ENCODE peak calls at places on chromosomes 4 and X, in seven cellular contexts. X, K, C, B, V, G and Q are unnamed samples.

GRCh38 chr4:129899849-129900248 is 803.9 kb downstream of the C4orf33 start:
- DNase-seq in G (no peak), V (no peak), B (no peak), X (no peak), C (peak), K (no peak), Q (no peak)

GRCh38 chr4:134518574-134519217 is 317.1 kb upstream of the PABPC4L start:
- DNase-seq in V (no peak), B (no peak), C (no peak), G (no peak), X (no peak), K (no peak), Q (peak)

GRCh38 chrX:53056292-53056691 is 7.7 kb downstream of the GPR173 start:
- DNase-seq in B (no peak), X (no peak), V (no peak), G (no peak), C (no peak), K (no peak), Q (no peak)

GRCh38 chrX:35040871-35041270 is 98.3 kb downstream of the FAM47B start:
- DNase-seq in G (no peak), C (no peak), K (no peak), X (no peak), V (no peak), B (no peak), Q (no peak)

GRCh38 chr4:8506373-8507250 is 66.0 kb downstream of the TRMT44 start:
- DNase-seq in V (no peak), K (no peak), X (no peak), G (no peak), B (no peak), C (no peak), Q (no peak)

GRCh38 chr4:105306158-105306781 is 159.6 kb downstream of the TET2 start:
- DNase-seq in C (no peak), K (no peak), V (peak), G (no peak), B (no peak), X (no peak), Q (no peak)

GRCh38 chr4:89382439-89382838 is 74.8 kb upstream of the GPRIN3 start:
- DNase-seq in C (no peak), K (no peak), B (no peak), V (no peak), X (no peak), G (peak), Q (no peak)

GRCh38 chr4:186765673-186766546 is 42.3 kb upstream of the FAT1 start:
- DNase-seq in K (no peak), C (peak), X (peak), B (no peak), G (peak), V (no peak), Q (no peak)

GRCh38 chr4:122733805-122734155 is 1.3 kb downstream of the BBS12 start:
- DNase-seq in G (no peak), X (no peak), B (no peak), K (no peak), V (no peak), C (no peak), Q (no peak)

GRCh38 chrX:24153175-24153795 is 3.8 kb downstream of the ZFX start:
- DNase-seq in G (no peak), X (peak), C (no peak), K (no peak), B (no peak), V (no peak), Q (no peak)

GRCh38 chrX:29530520-29530919 is 684.8 kb upstream of the MAGEB2 start:
- DNase-seq in V (no peak), B (no peak), G (no peak), C (no peak), K (no peak), X (no peak), Q (no peak)

GRCh38 chrX:48558270-48558669 is 16.0 kb upstream of the RBM3 start:
- DNase-seq in C (no peak), V (no peak), B (no peak), X (no peak), G (no peak), K (no peak), Q (no peak)

GRCh38 chr4:183408791-183409190 is 35.6 kb upstream of the CDKN2AIP start:
- DNase-seq in B (no peak), G (no peak), X (no peak), C (no peak), V (no peak), K (no peak), Q (no peak)

GRCh38 chrX:154006965-154007364 is 12.7 kb downstream of the IRAK1 start:
- DNase-seq in K (no peak), X (no peak), B (no peak), V (no peak), G (no peak), C (no peak), Q (no peak)

GRCh38 chr4:187193141-187193540 is 469.5 kb upstream of the FAT1 start:
- DNase-seq in K (no peak), G (no peak), V (no peak), X (no peak), C (no peak), B (no peak), Q (no peak)

GRCh38 chr4:183765121-183765990 is 106.3 kb downstream of the TRAPPC11 start:
- DNase-seq in B (no peak), V (no peak), C (peak), G (no peak), X (no peak), K (no peak), Q (peak)

GRCh38 chrX:105051364-105051763 is 169.1 kb downstream of the TEX13A start:
- DNase-seq in C (no peak), B (no peak), V (no peak), G (no peak), X (no peak), K (no peak), Q (no peak)

GRCh38 chrX:135395064-135395463 is 26.7 kb upstream of the SMIM10L2A start:
- DNase-seq in X (no peak), V (no peak), B (no peak), K (no peak), C (no peak), G (no peak), Q (no peak)

GRCh38 chrX:135391734-135392133 is 30.0 kb upstream of the SMIM10L2A start:
- DNase-seq in V (no peak), B (no peak), X (no peak), C (no peak), K (no peak), G (no peak), Q (no peak)

GRCh38 chrX:135396566-135396965 is 25.2 kb upstream of the SMIM10L2A start:
- DNase-seq in B (no peak), C (no peak), K (no peak), G (no peak), X (no peak), V (no peak), Q (no peak)

GRCh38 chrX:135393046-135393445 is 28.7 kb upstream of the SMIM10L2A start:
- DNase-seq in B (no peak), V (no peak), C (no peak), X (no peak), K (no peak), G (no peak), Q (no peak)

GRCh38 chrX:135396109-135396508 is 25.6 kb upstream of the SMIM10L2A start:
- DNase-seq in G (no peak), V (no peak), C (no peak), X (no peak), K (no peak), B (no peak), Q (no peak)
- TF ChIP-seq JUND in G (no peak), V (no peak), C (no peak), X (no peak), K (no peak), B (no peak), Q (no peak)

GRCh38 chrX:149993989-149994388 is 55.7 kb upstream of the EOLA2 start:
- DNase-seq in K (no peak), X (no peak), V (no peak), C (no peak), G (no peak), B (no peak), Q (no peak)
- TF ChIP-seq JUND in K (no peak), X (no peak), V (no peak), C (no peak), G (no peak), B (no peak), Q (no peak)

DNA sequence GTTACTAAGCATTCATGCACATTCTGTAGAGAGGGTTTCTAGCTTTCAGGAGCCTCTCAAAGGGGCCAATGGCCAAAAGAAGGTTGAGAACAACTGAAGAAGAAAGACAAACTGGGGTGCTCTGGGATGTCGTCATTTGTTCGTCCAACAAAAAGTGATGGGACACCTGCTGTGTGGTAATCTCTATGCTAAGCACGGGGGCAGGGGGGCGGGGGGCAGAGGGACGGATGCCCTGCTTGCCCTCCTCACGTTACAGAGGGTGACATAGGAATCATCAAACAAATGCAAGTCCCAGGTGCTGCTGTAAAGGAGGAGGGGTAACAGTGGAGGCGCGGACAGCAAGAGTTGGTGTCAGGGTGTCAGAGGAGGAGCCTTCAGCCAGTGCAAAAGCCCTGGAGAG is 12.8 kb upstream of the CRMP1 start:
- DNase-seq in X (no peak), C (no peak), V (no peak), G (no peak), K (no peak), B (peak), Q (no peak)
- TF ChIP-seq JUND in X (no peak), C (no peak), V (no peak), G (no peak), K (no peak), B (no peak), Q (no peak)

DNA sequence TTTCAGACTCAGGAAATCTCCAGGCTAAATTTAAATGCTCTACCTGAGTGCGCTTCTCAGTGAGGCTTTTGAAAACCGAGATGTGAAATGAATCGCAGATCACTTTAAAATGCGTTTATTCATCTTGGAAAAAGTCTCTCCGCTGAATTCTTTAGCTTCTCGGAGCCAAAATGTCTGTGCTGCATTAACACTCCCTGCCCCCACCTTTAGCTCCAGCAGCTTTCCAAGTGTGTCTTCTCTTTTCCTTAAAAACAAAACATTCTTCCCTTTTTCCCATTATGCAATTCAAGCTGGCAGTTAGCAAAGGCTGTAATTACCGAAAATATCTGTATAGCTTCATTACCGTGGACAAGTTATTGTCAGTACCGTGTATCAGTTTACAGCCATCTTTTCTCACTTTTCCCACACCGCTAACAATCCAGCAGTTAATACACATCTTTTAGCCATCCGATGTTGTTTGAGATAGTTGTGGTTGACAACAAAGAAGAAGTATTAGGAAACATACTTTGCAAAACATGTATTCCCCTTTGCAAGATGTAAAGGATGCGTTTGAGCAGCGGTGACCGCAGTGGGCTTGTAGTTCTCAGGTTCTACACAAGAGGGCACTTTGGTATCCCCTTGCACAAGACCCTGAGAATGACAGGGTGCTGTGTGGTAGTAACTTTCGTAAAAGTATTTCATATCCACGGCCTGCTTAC is 136.1 kb upstream of the STX18 start:
- DNase-seq in X (peak), K (peak), G (peak), C (no peak), B (no peak), V (no peak), Q (peak)
- TF ChIP-seq JUND in X (no peak), K (no peak), G (no peak), C (no peak), B (no peak), V (no peak), Q (no peak)

GRCh38 chrX:110086162-110086915 is 83.4 kb downstream of the TMEM164 start:
- DNase-seq in C (peak), K (no peak), X (no peak), B (no peak), V (no peak), G (no peak), Q (peak)

GRCh38 chrX:110082156-110082555 is 79.2 kb downstream of the TMEM164 start:
- DNase-seq in G (no peak), C (no peak), V (no peak), X (no peak), B (no peak), K (no peak), Q (no peak)

GRCh38 chrX:110086916-110087484 is 84.1 kb downstream of the TMEM164 start:
- DNase-seq in B (no peak), K (no peak), V (no peak), X (peak), G (peak), C (peak), Q (no peak)

GRCh38 chrX:110089656-110090404 is 86.9 kb downstream of the TMEM164 start:
- DNase-seq in G (no peak), V (no peak), B (no peak), C (no peak), K (no peak), X (peak), Q (no peak)

DNA sequence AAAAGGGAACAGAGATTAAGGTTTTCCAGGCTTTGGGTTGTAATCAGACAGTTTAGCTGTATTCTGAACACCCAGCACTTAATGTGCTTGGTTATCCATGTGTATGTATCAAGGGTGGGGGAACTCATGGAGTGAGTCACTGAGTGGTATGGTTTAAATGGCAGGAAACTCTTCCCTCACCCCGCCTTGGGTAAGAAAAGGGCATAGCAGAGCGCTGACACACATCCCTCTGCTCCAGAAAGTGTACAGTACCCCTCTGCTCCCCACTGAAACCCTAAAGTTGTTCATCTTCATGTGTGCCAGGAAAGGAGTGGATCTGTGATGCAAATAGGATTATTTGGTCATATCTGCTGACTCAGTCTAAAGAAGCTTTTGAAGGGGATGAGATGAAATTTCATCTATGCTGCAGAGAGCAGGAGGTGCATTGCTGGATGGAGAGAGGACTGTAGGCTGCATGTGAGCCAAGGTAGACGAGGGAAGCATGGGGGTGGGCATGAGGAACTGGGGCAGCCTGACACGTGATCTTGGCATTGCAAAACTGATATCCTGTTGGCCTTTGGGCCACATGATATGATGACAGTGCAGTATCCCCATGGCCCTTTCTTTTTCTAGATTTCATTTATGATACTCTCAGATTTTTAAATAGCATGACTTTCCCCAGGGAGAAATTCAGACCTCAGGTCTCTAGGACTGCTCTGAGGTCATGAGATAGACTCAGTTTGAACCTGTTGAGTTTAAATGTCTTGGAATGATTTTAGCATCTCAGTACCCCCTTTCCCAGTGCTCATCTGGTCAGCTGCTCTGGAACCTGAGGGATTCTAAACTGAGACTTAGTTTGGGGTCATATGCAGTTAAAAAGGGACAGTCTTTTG is 84.8 kb downstream of the TMEM164 start:
- DNase-seq in G (peak), C (no peak), B (no peak), V (no peak), K (no peak), X (no peak), Q (no peak)
- TF ChIP-seq JUND in G (peak), C (no peak), B (no peak), V (no peak), K (peak), X (no peak), Q (no peak)

DNA sequence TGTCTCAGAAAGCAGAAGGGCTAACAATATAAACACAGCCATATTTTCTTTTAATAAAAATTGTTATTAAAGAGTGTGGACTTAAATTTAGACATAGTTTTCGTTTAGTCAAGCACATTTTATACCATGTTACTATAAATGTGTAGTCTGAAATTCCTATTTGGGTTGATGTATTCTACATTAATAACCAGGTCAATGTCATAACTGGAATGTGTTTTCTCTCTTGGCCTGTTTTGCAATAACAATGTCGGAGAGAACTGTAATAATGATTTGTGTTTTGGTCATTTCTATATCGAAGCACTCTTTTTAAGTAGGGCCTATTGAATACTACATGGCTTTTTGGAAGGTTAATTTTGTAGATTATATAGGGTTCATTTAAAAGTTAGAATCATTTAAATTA is 5.5 kb downstream of the USO1 start:
- DNase-seq in B (no peak), C (no peak), V (no peak), G (no peak), X (no peak), K (no peak), Q (no peak)
- TF ChIP-seq JUND in B (no peak), C (no peak), V (no peak), G (no peak), X (no peak), K (no peak), Q (no peak)

GRCh38 chr4:6280365-6280996 is 10.8 kb downstream of the WFS1 start:
- DNase-seq in B (no peak), K (no peak), V (no peak), G (no peak), X (no peak), C (no peak), Q (peak)

GRCh38 chr4:6279582-6280289 is 10.1 kb downstream of the WFS1 start:
- DNase-seq in B (no peak), K (no peak), C (no peak), X (no peak), G (no peak), V (no peak), Q (no peak)

GRCh38 chr4:6282247-6282646 is 12.6 kb downstream of the WFS1 start:
- DNase-seq in G (no peak), B (no peak), K (no peak), X (no peak), C (no peak), V (no peak), Q (peak)

GRCh38 chr4:6281436-6282144 is 11.9 kb downstream of the WFS1 start:
- DNase-seq in C (no peak), G (no peak), K (no peak), X (no peak), B (no peak), V (no peak), Q (no peak)

GRCh38 chr4:6283282-6283681 is 13.6 kb downstream of the WFS1 start:
- DNase-seq in V (no peak), B (no peak), K (no peak), G (no peak), C (no peak), X (no peak), Q (no peak)
- TF ChIP-seq JUND in V (no peak), B (no peak), K (no peak), G (no peak), C (no peak), X (no peak), Q (no peak)

GRCh38 chr4:136400829-136401228 is 1131.5 kb downstream of the PCDH18 start:
- DNase-seq in K (peak), G (no peak), B (no peak), C (peak), X (no peak), V (no peak), Q (no peak)

GRCh38 chr4:136392576-136392975 is 1139.7 kb downstream of the PCDH18 start:
- DNase-seq in B (no peak), X (no peak), V (no peak), C (no peak), K (no peak), G (no peak), Q (no peak)

DNA sequence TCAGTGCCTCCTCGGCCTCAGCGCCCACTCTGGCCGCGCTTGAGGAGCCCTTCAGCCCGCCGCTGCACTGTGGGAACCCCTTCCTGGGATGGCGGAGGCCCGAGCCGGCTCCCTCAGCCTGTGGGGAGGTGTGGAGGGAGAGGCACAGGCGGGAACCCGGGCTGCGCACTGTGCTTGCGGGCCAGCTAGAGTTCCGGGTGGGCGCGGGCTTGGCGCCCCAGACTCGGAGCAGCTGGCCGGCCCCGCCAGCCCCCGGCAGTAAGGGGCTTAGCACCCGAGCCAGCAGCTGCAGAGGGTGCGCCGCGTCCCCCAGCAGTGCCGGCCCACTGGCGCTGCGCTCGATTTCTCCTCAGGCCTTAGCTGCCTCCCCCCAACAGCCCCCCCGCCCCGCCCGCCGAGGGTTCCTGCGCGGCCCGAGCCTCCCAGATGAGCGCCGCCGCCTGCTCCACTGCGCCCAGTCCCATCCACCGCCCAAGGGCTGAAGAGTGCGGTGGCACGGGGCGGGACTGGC is 1137.0 kb downstream of the PCDH18 start:
- DNase-seq in G (no peak), K (peak), X (no peak), V (no peak), C (no peak), B (no peak), Q (no peak)
- TF ChIP-seq JUND in G (no peak), K (no peak), X (no peak), V (no peak), C (no peak), B (no peak), Q (no peak)

GRCh38 chr4:95319169-95319568 is 229.6 kb downstream of the UNC5C start:
- DNase-seq in B (no peak), V (no peak), G (no peak), C (no peak), K (peak), X (no peak), Q (no peak)
- TF ChIP-seq JUND in B (no peak), V (no peak), G (no peak), C (no peak), K (no peak), X (no peak), Q (no peak)